ENCODE peak calls at places on chromosome X, in ten cellular contexts. W is tibial nerve, B is uterus, Y is HCT116, P is transverse colon, V is upper lobe of left lung, D is breast epithelium, Q is ovary, M is A549, U is adrenal gland. T is an unnamed sample. For H3K4me1, the result is how much of the 10 kb centered on the place peaks cover.

GRCh38 chrX:100072286-100072685 is 337.8 kb downstream of the PCDH19 start:
- DNase-seq in Y (no peak), M (no peak), U (no peak), P (no peak), B (no peak), D (no peak), W (peak), V (no peak), Q (no peak), T (no peak)

GRCh38 chrX:9865804-9866471 is 79.7 kb downstream of the SHROOM2 start:
- DNase-seq in B (no peak), Q (no peak), D (no peak), W (no peak), V (no peak), Y (peak), U (no peak), M (no peak), P (no peak), T (no peak)

GRCh38 chrX:100407784-100408642 is 2.1 kb downstream of the PCDH19 start:
- DNase-seq in Q (peak), Y (no peak), P (no peak), U (no peak), B (no peak), M (no peak), D (no peak), V (no peak), W (no peak), T (peak)

GRCh38 chrX:40108959-40109287 is 11.2 kb upstream of the BCOR start:
- DNase-seq in D (no peak), B (peak), W (peak), P (peak), Y (no peak), Q (peak), V (peak), M (peak), U (peak), T (peak)

GRCh38 chrX:82237328-82237727 is 1035.4 kb downstream of the SH3BGRL start:
- DNase-seq in V (no peak), U (no peak), P (no peak), Y (no peak), M (peak), Q (no peak), D (no peak), W (no peak), B (no peak), T (no peak)

GRCh38 chrX:63784902-63785692 is at the start of gene ARHGEF9:
- DNase-seq in B (peak), Q (peak), P (peak), W (peak), D (no peak), M (no peak), Y (no peak), U (peak), V (no peak), T (peak)

GRCh38 chrX:27555514-27555913 is 34.6 kb upstream of the DCAF8L2 start:
- DNase-seq in Q (no peak), U (no peak), P (no peak), D (no peak), W (no peak), V (no peak), Y (no peak), B (no peak), M (peak), T (no peak)

GRCh38 chrX:74422576-74423288 is 1.4 kb downstream of the SLC16A2 start:
- DNase-seq in D (no peak), M (no peak), P (peak), U (peak), Q (peak), W (no peak), Y (no peak), B (peak), V (peak), T (peak)

GRCh38 chrX:43345166-43345565 is 310.9 kb upstream of the MAOA start:
- DNase-seq in V (no peak), D (no peak), P (no peak), M (no peak), U (no peak), Y (no peak), Q (no peak), B (no peak), W (no peak), T (no peak)

GRCh38 chrX:139889760-139890159 is 43.1 kb downstream of the ATP11C start:
- DNase-seq in U (no peak), Y (no peak), M (no peak), P (no peak), V (no peak), Q (no peak), W (no peak), D (no peak), B (no peak), T (no peak)

GRCh38 chrX:54708404-54708803 is 89.7 kb downstream of the ITIH6 start:
- DNase-seq in U (no peak), D (no peak), W (no peak), Y (no peak), Q (no peak), B (no peak), V (no peak), M (no peak), P (no peak), T (no peak)

GRCh38 chrX:42678133-42678532 is 99.8 kb downstream of the PPP1R2C start:
- DNase-seq in B (no peak), V (no peak), D (no peak), Y (no peak), M (peak), U (no peak), Q (no peak), P (no peak), W (no peak), T (peak)

GRCh38 chrX:153639177-153640044 is 7.6 kb upstream of the DUSP9 start:
- DNase-seq in Q (no peak), P (no peak), Y (no peak), D (no peak), M (no peak), U (no peak), B (no peak), W (no peak), V (no peak), T (no peak)

GRCh38 chrX:136028383-136028984 is 43.2 kb downstream of the SLC9A6 start:
- DNase-seq in M (peak), V (no peak), D (no peak), P (no peak), Y (peak), W (peak), U (no peak), B (no peak), Q (no peak), T (no peak)

GRCh38 chrX:85503258-85504158 is 124.0 kb upstream of the POF1B start:
- DNase-seq in M (no peak), Q (no peak), P (peak), V (no peak), D (no peak), U (no peak), W (no peak), B (no peak), Y (no peak), T (no peak)

GRCh38 chrX:40784516-40785151 is 49.3 kb upstream of the MED14 start:
- DNase-seq in D (no peak), W (no peak), M (peak), B (no peak), Q (no peak), P (no peak), Y (no peak), V (no peak), U (no peak), T (no peak)

GRCh38 chrX:32118832-32119231 is 1047.0 kb upstream of the FTHL17 start:
- DNase-seq in M (no peak), V (no peak), D (no peak), Q (no peak), P (no peak), B (no peak), U (no peak), W (no peak), Y (no peak), T (no peak)

GRCh38 chrX:23752740-23753435 is 9.8 kb upstream of the ACOT9 start:
- DNase-seq in B (no peak), M (peak), U (no peak), V (no peak), D (no peak), Q (no peak), W (no peak), P (no peak), Y (no peak), T (no peak)

GRCh38 chrX:34521563-34521962 is 135.5 kb downstream of the TMEM47 start:
- DNase-seq in Q (no peak), W (no peak), D (no peak), B (no peak), M (peak), Y (no peak), V (no peak), U (no peak), P (no peak), T (no peak)

GRCh38 chrX:53556868-53557267 is 122.7 kb upstream of the HSD17B10 start:
- DNase-seq in W (no peak), M (no peak), Q (no peak), Y (no peak), P (no peak), V (no peak), B (no peak), D (no peak), U (no peak), T (no peak)

GRCh38 chrX:20252392-20253231 is 14.1 kb downstream of the RPS6KA3 start:
- DNase-seq in B (no peak), W (peak), Q (no peak), V (peak), U (peak), M (peak), Y (peak), P (peak), D (no peak), T (peak)

GRCh38 chrX:71911731-71912050 is 1.0 kb downstream of the NHSL2 start:
- DNase-seq in D (no peak), V (no peak), B (peak), Q (peak), U (no peak), Y (no peak), P (peak), M (no peak), W (no peak), T (peak)

GRCh38 chrX:140090800-140091275 is 125.5 kb upstream of the CXorf66 start:
- DNase-seq in V (no peak), U (no peak), Q (no peak), M (no peak), D (no peak), Y (no peak), P (no peak), W (no peak), B (no peak), T (no peak)

GRCh38 chrX:150569155-150569477 is 695 bp downstream of the MTM1 start:
- DNase-seq in M (no peak), V (peak), D (no peak), Y (no peak), W (no peak), Q (no peak), B (no peak), U (peak), P (peak), T (no peak)

GRCh38 chrX:131778269-131779218 is 234.7 kb downstream of the OR13H1 start:
- DNase-seq in V (peak), P (peak), W (no peak), U (no peak), B (peak), D (peak), M (peak), Y (no peak), Q (peak), T (no peak)

GRCh38 chrX:41457618-41458192 is 10.6 kb downstream of the NYX start:
- DNase-seq in M (no peak), U (no peak), B (no peak), P (no peak), D (no peak), V (no peak), W (no peak), Q (no peak), Y (no peak), T (no peak)

GRCh38 chrX:74492720-74493201 is 71.5 kb downstream of the SLC16A2 start:
- DNase-seq in B (no peak), U (no peak), V (no peak), M (peak), D (no peak), Y (no peak), Q (no peak), P (no peak), W (no peak), T (no peak)

GRCh38 chrX:124406294-124407013 is 60.1 kb downstream of the SH2D1A start:
- DNase-seq in B (no peak), P (peak), M (peak), U (peak), V (peak), W (peak), Y (peak), D (no peak), Q (no peak), T (peak)

GRCh38 chrX:123186796-123187195 is 2.7 kb downstream of the GRIA3 start:
- DNase-seq in M (no peak), Q (no peak), U (no peak), W (no peak), V (no peak), D (no peak), B (no peak), Y (no peak), P (no peak), T (no peak)

GRCh38 chrX:40174594-40175415 is 77.0 kb upstream of the BCOR start:
- DNase-seq in Q (peak), V (no peak), U (peak), M (peak), W (no peak), D (no peak), B (peak), P (peak), Y (no peak), T (peak)

GRCh38 chrX:42755820-42756219 is 22.1 kb downstream of the PPP1R2C start:
- DNase-seq in B (peak), D (peak), Y (no peak), Q (no peak), W (peak), M (no peak), V (peak), P (no peak), U (peak), T (peak)

GRCh38 chrX:131262738-131263679 is 26.1 kb downstream of the IGSF1 start:
- DNase-seq in W (no peak), P (peak), B (no peak), D (no peak), M (peak), Q (no peak), V (no peak), Y (peak), U (no peak), T (no peak)

GRCh38 chrX:121333942-121334341 is 286.5 kb downstream of the GLUD2 start:
- DNase-seq in W (no peak), B (no peak), V (no peak), D (no peak), Y (no peak), P (no peak), M (no peak), U (no peak), Q (no peak), T (no peak)

DNA sequence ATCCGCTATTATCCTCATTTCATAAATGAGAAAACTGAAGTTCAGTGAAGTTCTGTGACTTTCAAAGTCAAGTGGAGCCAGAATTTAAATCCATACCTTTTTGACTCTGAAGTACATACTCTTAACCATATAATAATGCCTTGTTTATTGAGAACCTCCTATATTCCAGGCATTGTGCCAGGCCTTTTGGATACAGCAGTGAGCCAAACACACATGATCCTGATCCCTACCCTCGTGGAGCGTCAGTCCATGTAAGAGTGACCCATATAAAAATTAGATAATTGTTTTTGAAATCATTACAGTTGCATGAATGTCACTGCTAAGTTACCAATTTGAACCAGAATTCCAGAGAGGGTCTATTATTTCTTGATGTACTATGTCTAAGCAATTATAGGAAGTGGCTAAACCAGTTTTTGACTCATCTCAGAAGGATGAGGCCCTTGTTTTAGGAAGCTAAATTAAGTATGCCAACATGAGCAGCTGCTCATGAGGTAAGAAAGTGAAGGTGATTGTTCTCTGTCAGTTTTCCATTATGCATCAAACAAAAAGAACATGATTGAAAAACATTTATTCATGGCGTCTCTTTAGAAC is 289.5 kb downstream of the GLUD2 start:
- DNase-seq in U (no peak), W (no peak), B (no peak), P (no peak), V (no peak), M (no peak), D (no peak), Y (peak), Q (no peak), T (no peak)
- H3K4me1 ChIP-seq in U (under half), W (under half), B (under half), P (under half), V (under half), M (under half), D (under half), Y (under half), Q (under half), T (under half)

GRCh38 chrX:66163849-66164401 is at the start of gene HEPH:
- DNase-seq in Q (peak), U (peak), P (peak), D (no peak), W (no peak), M (no peak), B (peak), Y (no peak), V (no peak), T (peak)

GRCh38 chrX:66163447-66163846 is 600 bp upstream of the HEPH start:
- DNase-seq in U (no peak), D (no peak), W (no peak), Q (no peak), V (no peak), P (no peak), Y (no peak), B (no peak), M (no peak), T (no peak)

GRCh38 chrX:66164470-66164869 is 423 bp downstream of the HEPH start:
- DNase-seq in D (no peak), W (no peak), Y (no peak), V (no peak), M (no peak), Q (no peak), B (no peak), U (no peak), P (no peak), T (no peak)

GRCh38 chrX:66166671-66167070 is 2.6 kb downstream of the HEPH start:
- DNase-seq in Q (no peak), Y (no peak), B (no peak), D (no peak), W (no peak), P (no peak), V (no peak), M (no peak), U (no peak), T (no peak)

DNA sequence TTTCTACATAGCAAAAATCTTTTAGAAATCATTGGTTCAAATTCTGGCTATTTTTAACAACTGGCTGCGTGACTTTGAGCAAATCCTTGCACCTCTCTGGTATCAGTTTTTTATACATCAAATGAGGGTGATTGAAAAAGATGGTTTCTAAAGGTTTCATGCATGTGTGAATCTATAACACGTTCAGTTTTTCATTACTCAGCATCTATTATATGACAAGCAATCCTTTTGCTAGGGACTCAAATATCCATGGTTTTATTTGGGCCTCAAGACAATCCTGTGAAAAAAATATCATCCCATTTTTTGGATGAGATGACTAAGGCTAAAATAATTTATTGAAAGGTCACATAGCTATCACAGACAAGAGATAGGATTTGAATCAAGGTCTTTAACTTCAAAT is 884 bp downstream of the HEPH start:
- DNase-seq in U (no peak), D (no peak), Y (no peak), W (no peak), M (no peak), Q (no peak), P (no peak), V (no peak), B (no peak), T (no peak)
- H3K4me3 ChIP-seq in U (no peak), D (peak), Y (no peak), W (peak), M (no peak), Q (peak), P (peak), V (no peak), B (peak), T (no peak)

GRCh38 chrX:84182521-84182920 is 5.5 kb downstream of the RPS6KA6 start:
- DNase-seq in U (no peak), Y (no peak), V (no peak), D (no peak), P (peak), W (no peak), Q (no peak), B (no peak), M (no peak), T (no peak)
- TF ChIP-seq POLR2A in U (no peak), Y (no peak), V (no peak), D (no peak), P (no peak), W (no peak), Q (no peak), B (no peak), M (no peak), T (no peak)

GRCh38 chrX:13123857-13124345 is 79.5 kb upstream of the FAM9C start:
- DNase-seq in P (no peak), V (no peak), D (no peak), Y (no peak), W (no peak), U (no peak), M (peak), Q (no peak), B (no peak), T (no peak)
- H3K4me1 ChIP-seq in P (under half), V (under half), D (under half), Y (under half), W (under half), U (under half), M (half or more), Q (under half), B (under half), T (under half)

GRCh38 chrX:105038672-105039328 is 181.7 kb downstream of the TEX13A start:
- DNase-seq in M (no peak), P (no peak), D (no peak), U (no peak), W (no peak), V (no peak), Y (no peak), Q (no peak), B (no peak), T (no peak)
- H3K4me3 ChIP-seq in M (no peak), P (no peak), D (no peak), U (no peak), W (no peak), V (no peak), Y (no peak), Q (no peak), B (no peak), T (no peak)

DNA sequence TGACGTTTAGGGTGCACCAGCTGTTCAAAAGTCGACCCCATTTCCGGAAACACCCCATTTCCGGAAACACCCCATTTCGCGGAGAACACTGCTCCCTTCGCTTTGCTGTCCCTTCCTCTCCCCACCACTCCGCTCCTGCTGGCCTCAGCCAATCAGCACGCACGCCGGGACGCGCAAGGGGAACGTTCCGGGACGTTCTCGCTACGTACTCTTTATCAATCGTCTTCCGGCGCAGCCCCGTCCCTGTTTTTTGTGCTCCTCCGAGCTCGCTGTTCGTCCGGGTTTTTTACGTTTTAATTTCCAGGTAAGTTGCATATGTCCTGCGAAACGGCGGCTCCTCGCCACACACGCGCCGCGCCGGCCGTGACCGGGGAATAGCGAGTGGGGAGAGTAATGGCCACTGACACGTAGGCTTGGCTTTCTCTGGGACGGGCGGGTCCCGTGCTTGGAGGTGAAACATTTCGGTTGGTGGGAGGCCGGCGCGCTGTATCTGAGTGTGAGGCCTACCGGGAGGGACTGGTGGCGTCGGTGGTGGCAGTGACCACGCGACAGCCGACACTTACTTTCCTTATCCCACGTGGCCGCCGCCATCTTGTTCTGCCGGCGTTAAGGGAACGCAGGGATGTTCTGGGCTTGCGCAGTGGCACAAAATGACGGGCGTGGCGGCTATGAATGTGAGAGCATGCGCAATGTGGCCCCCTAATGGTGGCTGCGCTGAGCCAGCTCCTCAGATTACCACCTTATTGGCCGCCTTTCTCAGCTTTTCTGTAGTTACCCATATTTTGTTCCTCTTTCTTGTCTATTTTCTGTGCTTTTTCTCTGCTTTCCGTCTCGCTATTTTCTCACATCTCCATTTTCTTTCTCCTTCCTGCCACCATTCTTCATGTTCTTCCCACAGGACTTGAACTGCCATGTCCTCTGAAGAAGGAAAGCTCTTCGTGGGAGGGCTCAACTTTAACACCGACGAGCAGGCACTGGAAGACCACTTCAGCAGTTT is at the start of gene RBM3:
- DNase-seq in Y (peak), V (peak), Q (peak), W (peak), D (peak), B (peak), M (peak), P (peak), U (peak), T (peak)
- TF ChIP-seq POLR2A in Y (peak), V (peak), Q (peak), W (peak), D (peak), B (peak), M (peak), P (peak), U (peak), T (no peak)

GRCh38 chrX:25003066-25003849 is 12.5 kb downstream of the ARX start:
- DNase-seq in W (no peak), Y (no peak), D (no peak), Q (peak), B (no peak), M (no peak), P (no peak), U (no peak), V (no peak), T (no peak)
- H3K4me1 ChIP-seq in W (under half), Y (under half), D (under half), Q (under half), B (under half), M (under half), P (under half), U (under half), V (under half), T (under half)